ENCODE peak calls at places on chromosomes 3 and 15, in six cellular contexts. J, O, N, E, Y and U are unnamed samples.

GRCh38 chr15:79292011-79292410 is 9.5 kb downstream of the ANKRD34C start:
- DNase-seq in J (no peak), O (no peak), N (no peak), E (no peak), Y (no peak), U (no peak)

GRCh38 chr15:31278544-31279220 is 48.0 kb upstream of the KLF13 start:
- DNase-seq in J (no peak), O (no peak), N (no peak), E (no peak), Y (no peak), U (peak; percentile 26)

GRCh38 chr15:80163217-80163616 is 10.4 kb downstream of the FAH start:
- DNase-seq in J (no peak), O (no peak), N (no peak), E (no peak), Y (no peak), U (no peak)

GRCh38 chr15:64333986-64334385 is 22.0 kb downstream of the CSNK1G1 start:
- DNase-seq in J (no peak), O (no peak), N (no peak), E (no peak), Y (no peak), U (no peak)

GRCh38 chr3:111321786-111322185 is 220.2 kb upstream of the CD96 start:
- DNase-seq in J (no peak), O (no peak), N (no peak), E (no peak), Y (no peak), U (no peak)

GRCh38 chr3:24123596-24123995 is 178.5 kb downstream of the NR1D2 start:
- DNase-seq in J (no peak), O (no peak), N (peak; percentile 33), E (no peak), Y (no peak), U (no peak)

GRCh38 chr3:79994397-79994796 is 226.6 kb upstream of the ROBO1 start:
- DNase-seq in J (no peak), O (no peak), N (no peak), E (no peak), Y (no peak), U (no peak)

GRCh38 chr3:29887450-29887849 is 606.6 kb downstream of the RBMS3 start:
- DNase-seq in J (no peak), O (no peak), N (no peak), E (no peak), Y (no peak), U (no peak)

GRCh38 chr3:127759826-127760225 is 62.5 kb downstream of the MGLL start:
- DNase-seq in J (no peak), O (no peak), N (no peak), E (no peak), Y (no peak), U (no peak)

GRCh38 chr3:179840985-179841384 is 188.1 kb downstream of the USP13 start:
- DNase-seq in J (no peak), O (no peak), N (peak; percentile 33), E (no peak), Y (no peak), U (no peak)

GRCh38 chr3:178203650-178204049 is 332.6 kb upstream of the KCNMB2 start:
- DNase-seq in J (no peak), O (no peak), N (peak; percentile 73), E (no peak), Y (no peak), U (no peak)
- TF ChIP-seq CTCF in J (no peak), O (no peak), N (no peak), E (no peak), Y (no peak), U (no peak)

GRCh38 chr3:12775226-12775625 is 16.2 kb upstream of the TMEM40 start:
- DNase-seq in J (no peak), O (no peak), N (no peak), E (no peak), Y (no peak), U (no peak)

GRCh38 chr3:12773724-12774105 is 14.7 kb upstream of the TMEM40 start:
- DNase-seq in J (no peak), O (no peak), N (no peak), E (no peak), Y (no peak), U (no peak)

GRCh38 chr3:12772462-12772861 is 13.4 kb upstream of the TMEM40 start:
- DNase-seq in J (no peak), O (no peak), N (no peak), E (no peak), Y (no peak), U (no peak)

GRCh38 chr3:12773030-12773723 is 14.1 kb upstream of the TMEM40 start:
- DNase-seq in J (no peak), O (no peak), N (no peak), E (no peak), Y (no peak), U (no peak)

DNA sequence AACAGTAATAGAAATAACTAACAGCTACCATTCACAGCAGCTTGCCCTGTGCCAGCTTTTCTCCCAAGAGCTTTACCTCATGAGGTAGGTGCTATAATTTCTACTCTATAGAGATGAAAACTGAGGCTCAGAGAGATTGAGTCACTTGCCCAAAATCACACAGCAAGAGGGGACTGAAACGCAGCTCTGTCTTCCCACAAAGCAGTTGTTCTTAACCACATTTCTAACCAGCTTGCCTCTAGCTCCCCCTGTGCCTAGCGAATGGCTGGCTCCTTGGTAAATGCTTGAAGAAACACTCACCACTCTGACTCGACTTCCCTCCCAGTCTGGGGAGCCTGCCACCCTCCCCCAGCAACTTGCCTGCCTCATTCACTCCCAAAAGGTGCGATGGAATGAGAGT is 15.6 kb upstream of the TMEM40 start:
- DNase-seq in J (no peak), O (no peak), N (no peak), E (no peak), Y (no peak), U (no peak)
- TF ChIP-seq CTCF in J (no peak), O (no peak), N (no peak), E (no peak), Y (no peak), U (no peak)

GRCh38 chr3:151421956-151422355 is 37.4 kb upstream of the P2RY12 start:
- DNase-seq in J (no peak), O (no peak), N (no peak), E (no peak), Y (no peak), U (no peak)
- TF ChIP-seq CTCF in J (no peak), O (peak; percentile 14), N (no peak), E (no peak), Y (no peak), U (no peak)

GRCh38 chr3:160643994-160644393 is 33.0 kb upstream of the ARL14 start:
- DNase-seq in J (no peak), O (no peak), N (no peak), E (no peak), Y (no peak), U (no peak)
- TF ChIP-seq CTCF in J (peak; percentile 3), O (peak; percentile 4), N (no peak), E (no peak), Y (no peak), U (no peak)

GRCh38 chr3:136576279-136577009 is 175.7 kb downstream of the STAG1 start:
- DNase-seq in J (no peak), O (no peak), N (no peak), E (no peak), Y (no peak), U (no peak)
- TF ChIP-seq CTCF in J (no peak), O (no peak), N (no peak), E (no peak), Y (no peak), U (no peak)

GRCh38 chr3:193788189-193788946 is 195.4 kb downstream of the OPA1 start:
- DNase-seq in J (peak; percentile 86), O (peak; percentile 20), N (peak; percentile 69), E (no peak), Y (peak; percentile 61), U (peak; percentile 86)

GRCh38 chr3:193790086-193790990 is 197.3 kb downstream of the OPA1 start:
- DNase-seq in J (no peak), O (no peak), N (no peak), E (no peak), Y (no peak), U (no peak)

GRCh38 chr3:193789455-193789854 is 196.4 kb downstream of the OPA1 start:
- DNase-seq in J (no peak), O (no peak), N (no peak), E (no peak), Y (no peak), U (no peak)

GRCh38 chr3:193794002-193794835 is 201.2 kb downstream of the OPA1 start:
- DNase-seq in J (no peak), O (no peak), N (peak; percentile 12), E (no peak), Y (no peak), U (no peak)

DNA sequence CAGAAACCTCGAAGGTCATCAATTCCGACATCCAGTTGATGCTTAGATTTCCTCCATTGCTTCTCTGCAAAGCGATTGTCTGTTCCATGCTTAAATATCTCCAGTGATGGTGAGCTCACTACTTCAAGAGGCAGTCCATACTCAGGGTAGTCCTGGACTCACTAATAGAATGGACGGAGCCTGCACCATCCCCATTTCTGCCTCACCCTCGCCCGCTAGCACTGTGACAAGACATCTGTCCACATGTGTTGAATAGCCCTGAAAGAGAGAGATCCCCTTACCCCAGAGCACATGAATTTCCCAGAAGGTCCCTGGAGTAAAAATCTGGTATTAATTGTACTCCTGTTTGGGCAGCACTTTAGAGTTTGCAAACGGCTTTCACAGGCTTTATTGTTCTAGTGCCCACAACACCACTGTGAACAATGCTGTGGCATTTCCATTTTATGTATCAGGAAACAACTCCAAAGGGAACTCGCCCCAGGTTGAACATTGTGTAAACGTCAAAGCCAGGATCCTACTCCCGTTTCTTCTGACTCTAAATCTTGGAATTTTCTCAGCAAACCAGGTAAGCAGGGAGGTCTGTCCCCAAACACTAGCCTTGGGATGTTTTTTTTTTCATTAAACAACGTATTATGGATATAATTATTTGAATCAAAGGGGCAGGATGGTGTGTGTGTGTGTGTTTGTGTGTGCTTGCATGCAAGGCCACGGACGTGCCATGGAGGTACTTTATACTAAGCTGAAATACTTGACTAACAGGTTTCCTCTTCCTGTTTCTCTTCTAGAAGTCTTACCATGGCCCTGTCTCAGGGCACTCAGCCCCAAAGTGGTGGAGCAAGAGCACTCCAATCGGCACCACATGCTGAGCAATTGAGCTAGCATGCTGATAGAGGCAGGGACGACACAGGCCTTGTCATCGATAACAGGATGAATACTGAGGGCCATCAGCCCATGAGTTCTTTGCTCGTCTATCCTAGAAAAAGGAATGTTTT is 198.3 kb downstream of the OPA1 start:
- DNase-seq in J (peak; percentile 22), O (no peak), N (no peak), E (no peak), Y (no peak), U (no peak)
- TF ChIP-seq CTCF in J (no peak), O (no peak), N (no peak), E (no peak), Y (no peak), U (no peak)

GRCh38 chr3:185071401-185071800 is 81.5 kb downstream of the C3orf70 start:
- DNase-seq in J (no peak), O (no peak), N (no peak), E (no peak), Y (no peak), U (no peak)

GRCh38 chr3:185067173-185067572 is 85.7 kb downstream of the C3orf70 start:
- DNase-seq in J (no peak), O (no peak), N (no peak), E (no peak), Y (no peak), U (no peak)

GRCh38 chr3:185069583-185070030 is 83.3 kb downstream of the C3orf70 start:
- DNase-seq in J (peak; percentile 51), O (no peak), N (no peak), E (no peak), Y (peak; percentile 53), U (no peak)

GRCh38 chr3:185069023-185069422 is 83.8 kb downstream of the C3orf70 start:
- DNase-seq in J (no peak), O (no peak), N (no peak), E (no peak), Y (no peak), U (no peak)

GRCh38 chr3:185070491-185071335 is 82.1 kb downstream of the C3orf70 start:
- DNase-seq in J (peak; percentile 44), O (no peak), N (peak; percentile 9), E (no peak), Y (peak; percentile 34), U (no peak)
- TF ChIP-seq CTCF in J (peak; percentile 58), O (peak; percentile 27), N (peak; percentile 43), E (peak; percentile 15), Y (peak; percentile 22), U (no peak)